ENCODE peak calls at places on chromosomes 6 and 20, in five cellular contexts. F, N, X, R and E are unnamed samples.

GRCh38 chr20:35008411-35009342 is 53.0 kb downstream of the MYH7B start:
- DNase-seq in F (no peak), N (no peak), X (no peak), R (no peak), E (peak)

GRCh38 chr20:62702886-62703852 is 5.5 kb upstream of the NTSR1 start:
- DNase-seq in F (no peak), N (peak), X (no peak), R (no peak), E (peak)

GRCh38 chr6:43506667-43507471 is 3.3 kb downstream of the LRRC73 start:
- DNase-seq in F (peak), N (peak), X (peak), R (peak), E (no peak)

GRCh38 chr20:32737371-32738223 is 5.7 kb downstream of the COMMD7 start:
- DNase-seq in F (no peak), N (no peak), X (no peak), R (no peak), E (no peak)

GRCh38 chr6:154111025-154111424 is 72.0 kb downstream of the OPRM1 start:
- DNase-seq in F (no peak), N (no peak), X (no peak), R (no peak), E (no peak)

GRCh38 chr6:23244300-23244699 is 674.9 kb downstream of the HDGFL1 start:
- DNase-seq in F (no peak), N (peak), X (no peak), R (no peak), E (no peak)

GRCh38 chr6:136607932-136608772 is 57.9 kb upstream of the MAP7 start:
- DNase-seq in F (peak), N (no peak), X (peak), R (peak), E (no peak)

GRCh38 chr6:88650029-88650619 is 313.3 kb downstream of the RNGTT start:
- DNase-seq in F (no peak), N (peak), X (peak), R (no peak), E (no peak)

GRCh38 chr6:121436966-121437756 is 1.7 kb downstream of the GJA1 start:
- DNase-seq in F (peak), N (peak), X (no peak), R (peak), E (no peak)

GRCh38 chr6:68642977-68643376 is 7.9 kb downstream of the ADGRB3 start:
- DNase-seq in F (no peak), N (no peak), X (no peak), R (no peak), E (no peak)

GRCh38 chr20:21505161-21505809 is 8.6 kb downstream of the NKX2-2 start:
- DNase-seq in F (peak), N (peak), X (peak), R (peak), E (peak)

GRCh38 chr6:77019081-77019480 is 444.2 kb downstream of the HTR1B start:
- DNase-seq in F (no peak), N (no peak), X (no peak), R (no peak), E (no peak)

GRCh38 chr6:144113366-144113765 is 18.0 kb upstream of the SF3B5 start:
- DNase-seq in F (no peak), N (no peak), X (no peak), R (no peak), E (no peak)

GRCh38 chr6:87628881-87629280 is 38.9 kb downstream of the ORC3 start:
- DNase-seq in F (no peak), N (no peak), X (no peak), R (no peak), E (no peak)

GRCh38 chr20:62066983-62067433 is 1.3 kb upstream of the TAF4 start:
- DNase-seq in F (no peak), N (no peak), X (no peak), R (no peak), E (no peak)

GRCh38 chr20:24102290-24102689 is 113.7 kb upstream of the GGTLC1 start:
- DNase-seq in F (no peak), N (no peak), X (no peak), R (no peak), E (no peak)

GRCh38 chr6:50992704-50993625 is 174.3 kb downstream of the TFAP2B start:
- DNase-seq in F (no peak), N (no peak), X (no peak), R (no peak), E (no peak)

GRCh38 chr20:1813674-1814635 is 81.3 kb upstream of the SIRPA start:
- DNase-seq in F (no peak), N (no peak), X (no peak), R (no peak), E (no peak)

GRCh38 chr6:141866731-141867502 is 265.8 kb upstream of the GJE1 start:
- DNase-seq in F (no peak), N (no peak), X (no peak), R (no peak), E (no peak)